ENCODE peak calls at places on chromosomes 5 and 9, in nine cellular contexts. One of them, this sample, is unnamed.

GRCh38 chr9:114451707-114452031 is 53.6 kb downstream of the WHRN start:
- DNase-seq in RPMI7951: no peak
- DNase-seq in epithelial cell of esophagus: no peak
- DNase-seq in naive thymus-derived CD8-positive, alpha-beta T cell: no peak
- DNase-seq in ELR: no peak
- DNase-seq in NCI-H1092 treated with DMSO at 0.1 percent for 48 hours: no peak
- DNase-seq in T-helper 2 cell: no peak
- DNase-seq in ovary: no peak
- DNase-seq in activated T-cell treated with anti-CD3 and anti-CD28 coated beads for 4 hours: no peak
- DNase-seq in this sample: no peak

GRCh38 chr9:18824095-18824666 is 208.8 kb downstream of the SAXO1 start:
- DNase-seq in RPMI7951: peak; percentile 39
- DNase-seq in epithelial cell of esophagus: peak; percentile 20
- DNase-seq in naive thymus-derived CD8-positive, alpha-beta T cell: no peak
- DNase-seq in ELR: peak; percentile 31
- DNase-seq in NCI-H1092 treated with DMSO at 0.1 percent for 48 hours: no peak
- DNase-seq in T-helper 2 cell: no peak
- DNase-seq in ovary: no peak
- DNase-seq in activated T-cell treated with anti-CD3 and anti-CD28 coated beads for 4 hours: no peak
- DNase-seq in this sample: no peak

GRCh38 chr5:154249786-154250185 is 59.3 kb downstream of the GALNT10 start:
- DNase-seq in RPMI7951: no peak
- DNase-seq in epithelial cell of esophagus: no peak
- DNase-seq in naive thymus-derived CD8-positive, alpha-beta T cell: no peak
- DNase-seq in ELR: no peak
- DNase-seq in NCI-H1092 treated with DMSO at 0.1 percent for 48 hours: no peak
- DNase-seq in T-helper 2 cell: no peak
- DNase-seq in ovary: no peak
- DNase-seq in activated T-cell treated with anti-CD3 and anti-CD28 coated beads for 4 hours: no peak
- DNase-seq in this sample: no peak

GRCh38 chr5:150085191-150085912 is 1.0 kb downstream of the CSF1R start:
- DNase-seq in RPMI7951: no peak
- DNase-seq in epithelial cell of esophagus: no peak
- DNase-seq in naive thymus-derived CD8-positive, alpha-beta T cell: no peak
- DNase-seq in ELR: no peak
- DNase-seq in NCI-H1092 treated with DMSO at 0.1 percent for 48 hours: no peak
- DNase-seq in T-helper 2 cell: no peak
- DNase-seq in ovary: no peak
- DNase-seq in activated T-cell treated with anti-CD3 and anti-CD28 coated beads for 4 hours: no peak
- DNase-seq in this sample: no peak

GRCh38 chr9:85332487-85332886 is 409.3 kb downstream of the AGTPBP1 start:
- DNase-seq in RPMI7951: no peak
- DNase-seq in epithelial cell of esophagus: no peak
- DNase-seq in naive thymus-derived CD8-positive, alpha-beta T cell: no peak
- DNase-seq in ELR: peak; percentile 4
- DNase-seq in NCI-H1092 treated with DMSO at 0.1 percent for 48 hours: peak; percentile 5
- DNase-seq in T-helper 2 cell: no peak
- DNase-seq in ovary: no peak
- DNase-seq in activated T-cell treated with anti-CD3 and anti-CD28 coated beads for 4 hours: no peak
- DNase-seq in this sample: no peak

GRCh38 chr5:1516615-1517601 is 6.9 kb downstream of the LPCAT1 start:
- DNase-seq in RPMI7951: no peak
- DNase-seq in epithelial cell of esophagus: peak; percentile 60
- DNase-seq in naive thymus-derived CD8-positive, alpha-beta T cell: no peak
- DNase-seq in ELR: peak; percentile 51
- DNase-seq in NCI-H1092 treated with DMSO at 0.1 percent for 48 hours: no peak
- DNase-seq in T-helper 2 cell: no peak
- DNase-seq in ovary: peak; percentile 2
- DNase-seq in activated T-cell treated with anti-CD3 and anti-CD28 coated beads for 4 hours: no peak
- DNase-seq in this sample: no peak

GRCh38 chr9:123893831-123894460 is 36.0 kb downstream of the DENND1A start:
- DNase-seq in RPMI7951: peak; percentile 10
- DNase-seq in epithelial cell of esophagus: peak; percentile 23
- DNase-seq in naive thymus-derived CD8-positive, alpha-beta T cell: no peak
- DNase-seq in ELR: peak; percentile 55
- DNase-seq in NCI-H1092 treated with DMSO at 0.1 percent for 48 hours: no peak
- DNase-seq in T-helper 2 cell: no peak
- DNase-seq in ovary: no peak
- DNase-seq in activated T-cell treated with anti-CD3 and anti-CD28 coated beads for 4 hours: no peak
- DNase-seq in this sample: no peak

GRCh38 chr5:135122797-135123196 is 88.8 kb upstream of the PITX1 start:
- DNase-seq in RPMI7951: no peak
- DNase-seq in epithelial cell of esophagus: no peak
- DNase-seq in naive thymus-derived CD8-positive, alpha-beta T cell: no peak
- DNase-seq in ELR: no peak
- DNase-seq in NCI-H1092 treated with DMSO at 0.1 percent for 48 hours: no peak
- DNase-seq in T-helper 2 cell: no peak
- DNase-seq in ovary: no peak
- DNase-seq in activated T-cell treated with anti-CD3 and anti-CD28 coated beads for 4 hours: no peak
- DNase-seq in this sample: no peak

GRCh38 chr9:126159661-126160060 is 167.0 kb upstream of the MVB12B start:
- DNase-seq in RPMI7951: no peak
- DNase-seq in epithelial cell of esophagus: no peak
- DNase-seq in naive thymus-derived CD8-positive, alpha-beta T cell: no peak
- DNase-seq in ELR: no peak
- DNase-seq in NCI-H1092 treated with DMSO at 0.1 percent for 48 hours: no peak
- DNase-seq in T-helper 2 cell: no peak
- DNase-seq in ovary: no peak
- DNase-seq in activated T-cell treated with anti-CD3 and anti-CD28 coated beads for 4 hours: no peak
- DNase-seq in this sample: no peak

GRCh38 chr5:116766470-116766947 is 191.9 kb upstream of the SEMA6A start:
- DNase-seq in RPMI7951: peak; percentile 35
- DNase-seq in epithelial cell of esophagus: peak; percentile 95
- DNase-seq in naive thymus-derived CD8-positive, alpha-beta T cell: no peak
- DNase-seq in ELR: peak; percentile 27
- DNase-seq in NCI-H1092 treated with DMSO at 0.1 percent for 48 hours: no peak
- DNase-seq in T-helper 2 cell: no peak
- DNase-seq in ovary: peak; percentile 54
- DNase-seq in activated T-cell treated with anti-CD3 and anti-CD28 coated beads for 4 hours: no peak
- DNase-seq in this sample: no peak

GRCh38 chr9:109962215-109962614 is 182.2 kb downstream of the PALM2AKAP2 start:
- DNase-seq in RPMI7951: no peak
- DNase-seq in epithelial cell of esophagus: no peak
- DNase-seq in naive thymus-derived CD8-positive, alpha-beta T cell: no peak
- DNase-seq in ELR: no peak
- DNase-seq in NCI-H1092 treated with DMSO at 0.1 percent for 48 hours: no peak
- DNase-seq in T-helper 2 cell: no peak
- DNase-seq in ovary: no peak
- DNase-seq in activated T-cell treated with anti-CD3 and anti-CD28 coated beads for 4 hours: no peak
- DNase-seq in this sample: no peak

GRCh38 chr5:120901199-120901598 is 437.1 kb downstream of the PRR16 start:
- DNase-seq in RPMI7951: no peak
- DNase-seq in epithelial cell of esophagus: peak; percentile 68
- DNase-seq in naive thymus-derived CD8-positive, alpha-beta T cell: no peak
- DNase-seq in ELR: peak; percentile 47
- DNase-seq in NCI-H1092 treated with DMSO at 0.1 percent for 48 hours: no peak
- DNase-seq in T-helper 2 cell: no peak
- DNase-seq in ovary: no peak
- DNase-seq in activated T-cell treated with anti-CD3 and anti-CD28 coated beads for 4 hours: no peak
- DNase-seq in this sample: no peak

GRCh38 chr9:72471096-72471495 is 50.3 kb upstream of the TMC1 start:
- DNase-seq in RPMI7951: peak; percentile 86
- DNase-seq in epithelial cell of esophagus: peak; percentile 33
- DNase-seq in naive thymus-derived CD8-positive, alpha-beta T cell: no peak
- DNase-seq in ELR: no peak
- DNase-seq in NCI-H1092 treated with DMSO at 0.1 percent for 48 hours: no peak
- DNase-seq in T-helper 2 cell: no peak
- DNase-seq in ovary: no peak
- DNase-seq in activated T-cell treated with anti-CD3 and anti-CD28 coated beads for 4 hours: no peak
- DNase-seq in this sample: no peak

GRCh38 chr5:45796959-45797553 is 100.9 kb upstream of the HCN1 start:
- DNase-seq in RPMI7951: no peak
- DNase-seq in epithelial cell of esophagus: peak; percentile 1
- DNase-seq in naive thymus-derived CD8-positive, alpha-beta T cell: no peak
- DNase-seq in ELR: peak; percentile 0
- DNase-seq in NCI-H1092 treated with DMSO at 0.1 percent for 48 hours: no peak
- DNase-seq in T-helper 2 cell: no peak
- DNase-seq in ovary: no peak
- DNase-seq in activated T-cell treated with anti-CD3 and anti-CD28 coated beads for 4 hours: no peak
- DNase-seq in this sample: peak; percentile 33

GRCh38 chr9:27365977-27366376 is 69.0 kb upstream of the EQTN start:
- DNase-seq in RPMI7951: no peak
- DNase-seq in epithelial cell of esophagus: no peak
- DNase-seq in naive thymus-derived CD8-positive, alpha-beta T cell: no peak
- DNase-seq in ELR: no peak
- DNase-seq in NCI-H1092 treated with DMSO at 0.1 percent for 48 hours: no peak
- DNase-seq in T-helper 2 cell: no peak
- DNase-seq in ovary: no peak
- DNase-seq in activated T-cell treated with anti-CD3 and anti-CD28 coated beads for 4 hours: no peak
- DNase-seq in this sample: no peak

GRCh38 chr9:95494416-95495371 is 22.1 kb downstream of the PTCH1 start:
- DNase-seq in RPMI7951: no peak
- DNase-seq in epithelial cell of esophagus: no peak
- DNase-seq in naive thymus-derived CD8-positive, alpha-beta T cell: peak; percentile 73
- DNase-seq in ELR: no peak
- DNase-seq in NCI-H1092 treated with DMSO at 0.1 percent for 48 hours: peak; percentile 87
- DNase-seq in T-helper 2 cell: peak; percentile 68
- DNase-seq in ovary: no peak
- DNase-seq in activated T-cell treated with anti-CD3 and anti-CD28 coated beads for 4 hours: peak; percentile 76
- DNase-seq in this sample: no peak

GRCh38 chr5:113319256-113320053 is 115.3 kb downstream of the TSSK1B start:
- DNase-seq in RPMI7951: no peak
- DNase-seq in epithelial cell of esophagus: peak; percentile 85
- DNase-seq in naive thymus-derived CD8-positive, alpha-beta T cell: no peak
- DNase-seq in ELR: no peak
- DNase-seq in NCI-H1092 treated with DMSO at 0.1 percent for 48 hours: no peak
- DNase-seq in T-helper 2 cell: no peak
- DNase-seq in ovary: no peak
- DNase-seq in activated T-cell treated with anti-CD3 and anti-CD28 coated beads for 4 hours: no peak
- DNase-seq in this sample: no peak

GRCh38 chr5:72849546-72849945 is 33.1 kb downstream of the TNPO1 start:
- DNase-seq in RPMI7951: no peak
- DNase-seq in epithelial cell of esophagus: no peak
- DNase-seq in naive thymus-derived CD8-positive, alpha-beta T cell: no peak
- DNase-seq in ELR: peak; percentile 31
- DNase-seq in NCI-H1092 treated with DMSO at 0.1 percent for 48 hours: no peak
- DNase-seq in T-helper 2 cell: no peak
- DNase-seq in ovary: no peak
- DNase-seq in activated T-cell treated with anti-CD3 and anti-CD28 coated beads for 4 hours: no peak
- DNase-seq in this sample: no peak

GRCh38 chr5:6446626-6447309 is 1.9 kb upstream of the UBE2QL1 start:
- DNase-seq in RPMI7951: no peak
- DNase-seq in epithelial cell of esophagus: no peak
- DNase-seq in naive thymus-derived CD8-positive, alpha-beta T cell: no peak
- DNase-seq in ELR: peak; percentile 5
- DNase-seq in NCI-H1092 treated with DMSO at 0.1 percent for 48 hours: no peak
- DNase-seq in T-helper 2 cell: no peak
- DNase-seq in ovary: no peak
- DNase-seq in activated T-cell treated with anti-CD3 and anti-CD28 coated beads for 4 hours: no peak
- DNase-seq in this sample: no peak

GRCh38 chr9:28951945-28952344 is 1378.7 kb upstream of the C9orf72 start:
- DNase-seq in RPMI7951: no peak
- DNase-seq in epithelial cell of esophagus: peak; percentile 20
- DNase-seq in naive thymus-derived CD8-positive, alpha-beta T cell: no peak
- DNase-seq in ELR: no peak
- DNase-seq in NCI-H1092 treated with DMSO at 0.1 percent for 48 hours: no peak
- DNase-seq in T-helper 2 cell: no peak
- DNase-seq in ovary: no peak
- DNase-seq in activated T-cell treated with anti-CD3 and anti-CD28 coated beads for 4 hours: no peak
- DNase-seq in this sample: no peak

GRCh38 chr5:61805101-61805500 is 473.0 kb downstream of the ZSWIM6 start:
- DNase-seq in RPMI7951: peak; percentile 73
- DNase-seq in epithelial cell of esophagus: peak; percentile 93
- DNase-seq in naive thymus-derived CD8-positive, alpha-beta T cell: no peak
- DNase-seq in ELR: peak; percentile 79
- DNase-seq in NCI-H1092 treated with DMSO at 0.1 percent for 48 hours: no peak
- DNase-seq in T-helper 2 cell: no peak
- DNase-seq in ovary: no peak
- DNase-seq in activated T-cell treated with anti-CD3 and anti-CD28 coated beads for 4 hours: no peak
- DNase-seq in this sample: no peak

GRCh38 chr5:5332287-5332686 is 90.2 kb upstream of the ICE1 start:
- DNase-seq in RPMI7951: no peak
- DNase-seq in epithelial cell of esophagus: no peak
- DNase-seq in naive thymus-derived CD8-positive, alpha-beta T cell: no peak
- DNase-seq in ELR: no peak
- DNase-seq in NCI-H1092 treated with DMSO at 0.1 percent for 48 hours: peak; percentile 76
- DNase-seq in T-helper 2 cell: no peak
- DNase-seq in ovary: no peak
- DNase-seq in activated T-cell treated with anti-CD3 and anti-CD28 coated beads for 4 hours: no peak
- DNase-seq in this sample: no peak

GRCh38 chr5:77449981-77450380 is 42.1 kb downstream of the WDR41 start:
- DNase-seq in RPMI7951: no peak
- DNase-seq in epithelial cell of esophagus: peak; percentile 23
- DNase-seq in naive thymus-derived CD8-positive, alpha-beta T cell: no peak
- DNase-seq in ELR: no peak
- DNase-seq in NCI-H1092 treated with DMSO at 0.1 percent for 48 hours: no peak
- DNase-seq in T-helper 2 cell: no peak
- DNase-seq in ovary: no peak
- DNase-seq in activated T-cell treated with anti-CD3 and anti-CD28 coated beads for 4 hours: no peak
- DNase-seq in this sample: no peak

GRCh38 chr9:5869315-5870019 is 21.2 kb upstream of the MLANA start:
- DNase-seq in RPMI7951: no peak
- DNase-seq in epithelial cell of esophagus: peak; percentile 62
- DNase-seq in naive thymus-derived CD8-positive, alpha-beta T cell: no peak
- DNase-seq in ELR: peak; percentile 32
- DNase-seq in NCI-H1092 treated with DMSO at 0.1 percent for 48 hours: no peak
- DNase-seq in T-helper 2 cell: no peak
- DNase-seq in ovary: no peak
- DNase-seq in activated T-cell treated with anti-CD3 and anti-CD28 coated beads for 4 hours: no peak
- DNase-seq in this sample: no peak

GRCh38 chr5:95808686-95809413 is 13.7 kb downstream of the GLRX start:
- DNase-seq in RPMI7951: peak; percentile 47
- DNase-seq in epithelial cell of esophagus: no peak
- DNase-seq in naive thymus-derived CD8-positive, alpha-beta T cell: peak; percentile 69
- DNase-seq in ELR: peak; percentile 56
- DNase-seq in NCI-H1092 treated with DMSO at 0.1 percent for 48 hours: no peak
- DNase-seq in T-helper 2 cell: peak; percentile 50
- DNase-seq in ovary: peak; percentile 68
- DNase-seq in activated T-cell treated with anti-CD3 and anti-CD28 coated beads for 4 hours: peak; percentile 55
- DNase-seq in this sample: no peak

GRCh38 chr5:156634301-156634700 is 215.8 kb upstream of the PPP1R2B start:
- DNase-seq in RPMI7951: no peak
- DNase-seq in epithelial cell of esophagus: no peak
- DNase-seq in naive thymus-derived CD8-positive, alpha-beta T cell: no peak
- DNase-seq in ELR: no peak
- DNase-seq in NCI-H1092 treated with DMSO at 0.1 percent for 48 hours: no peak
- DNase-seq in T-helper 2 cell: no peak
- DNase-seq in ovary: no peak
- DNase-seq in activated T-cell treated with anti-CD3 and anti-CD28 coated beads for 4 hours: no peak
- DNase-seq in this sample: no peak

GRCh38 chr5:145925803-145926202 is 10.6 kb upstream of the SH3RF2 start:
- DNase-seq in RPMI7951: peak; percentile 51
- DNase-seq in epithelial cell of esophagus: peak; percentile 96
- DNase-seq in naive thymus-derived CD8-positive, alpha-beta T cell: no peak
- DNase-seq in ELR: peak; percentile 34
- DNase-seq in NCI-H1092 treated with DMSO at 0.1 percent for 48 hours: no peak
- DNase-seq in T-helper 2 cell: no peak
- DNase-seq in ovary: no peak
- DNase-seq in activated T-cell treated with anti-CD3 and anti-CD28 coated beads for 4 hours: no peak
- DNase-seq in this sample: no peak

GRCh38 chr5:150209020-150209635 is 19.3 kb downstream of the SLC6A7 start:
- DNase-seq in RPMI7951: peak; percentile 82
- DNase-seq in epithelial cell of esophagus: peak; percentile 95
- DNase-seq in naive thymus-derived CD8-positive, alpha-beta T cell: peak; percentile 32
- DNase-seq in ELR: peak; percentile 67
- DNase-seq in NCI-H1092 treated with DMSO at 0.1 percent for 48 hours: no peak
- DNase-seq in T-helper 2 cell: no peak
- DNase-seq in ovary: no peak
- DNase-seq in activated T-cell treated with anti-CD3 and anti-CD28 coated beads for 4 hours: no peak
- DNase-seq in this sample: no peak

GRCh38 chr5:154215531-154215930 is 25.0 kb downstream of the GALNT10 start:
- DNase-seq in RPMI7951: no peak
- DNase-seq in epithelial cell of esophagus: peak; percentile 69
- DNase-seq in naive thymus-derived CD8-positive, alpha-beta T cell: no peak
- DNase-seq in ELR: no peak
- DNase-seq in NCI-H1092 treated with DMSO at 0.1 percent for 48 hours: no peak
- DNase-seq in T-helper 2 cell: no peak
- DNase-seq in ovary: no peak
- DNase-seq in activated T-cell treated with anti-CD3 and anti-CD28 coated beads for 4 hours: no peak
- DNase-seq in this sample: no peak

GRCh38 chr5:55232985-55233928 is at the start of gene CCNO:
- DNase-seq in RPMI7951: peak; percentile 84
- DNase-seq in epithelial cell of esophagus: peak; percentile 92
- DNase-seq in naive thymus-derived CD8-positive, alpha-beta T cell: peak; percentile 27
- DNase-seq in ELR: peak; percentile 90
- DNase-seq in NCI-H1092 treated with DMSO at 0.1 percent for 48 hours: peak; percentile 67
- DNase-seq in T-helper 2 cell: no peak
- DNase-seq in ovary: peak; percentile 62
- DNase-seq in activated T-cell treated with anti-CD3 and anti-CD28 coated beads for 4 hours: no peak
- DNase-seq in this sample: no peak

GRCh38 chr5:3778000-3778570 is 182.5 kb downstream of the IRX1 start:
- DNase-seq in RPMI7951: no peak
- DNase-seq in epithelial cell of esophagus: no peak
- DNase-seq in naive thymus-derived CD8-positive, alpha-beta T cell: no peak
- DNase-seq in ELR: no peak
- DNase-seq in NCI-H1092 treated with DMSO at 0.1 percent for 48 hours: no peak
- DNase-seq in T-helper 2 cell: no peak
- DNase-seq in ovary: no peak
- DNase-seq in activated T-cell treated with anti-CD3 and anti-CD28 coated beads for 4 hours: no peak
- DNase-seq in this sample: peak; percentile 62

This sample was measured in CMK.